ENCODE peak calls at places on chromosomes 4 and X, in seven cellular contexts. A is cardiac fibroblast; P is AG09309; Y is AG04449; I is fibroblast of mammary gland; N is activated CD8-positive, alpha-beta T cell treated with anti-CD3 and anti-CD28 coated beads for 36 hours; J is epithelial cell of esophagus. L is an unnamed sample.

GRCh38 chr4:159009521-159009920 is 93.4 kb upstream of the RAPGEF2 start:
- DNase-seq in A (no peak), P (no peak), Y (no peak), I (peak; percentile 15), N (no peak), J (no peak), L (no peak)

GRCh38 chrX:54808109-54808604 is 612 bp downstream of the MAGED2 start:
- DNase-seq in A (no peak), P (no peak), Y (no peak), I (peak; percentile 19), N (peak; percentile 55), J (peak; percentile 8), L (peak; percentile 24)

GRCh38 chrX:102604327-102604726 is 5.0 kb downstream of the ARMCX5 start:
- DNase-seq in A (no peak), P (no peak), Y (no peak), I (no peak), N (no peak), J (no peak), L (no peak)

GRCh38 chrX:100600340-100600739 is 15.6 kb downstream of the TNMD start:
- DNase-seq in A (no peak), P (no peak), Y (no peak), I (no peak), N (no peak), J (no peak), L (no peak)

GRCh38 chr4:41141910-41142309 is 72.4 kb downstream of the APBB2 start:
- DNase-seq in A (peak; percentile 73), P (peak; percentile 84), Y (no peak), I (peak; percentile 98), N (no peak), J (peak; percentile 45), L (no peak)

GRCh38 chrX:154029439-154029838 is 9.7 kb upstream of the IRAK1 start:
- DNase-seq in A (no peak), P (no peak), Y (no peak), I (no peak), N (peak; percentile 20), J (no peak), L (no peak)

GRCh38 chr4:159416073-159416472 is 313.2 kb downstream of the RAPGEF2 start:
- DNase-seq in A (no peak), P (no peak), Y (no peak), I (no peak), N (no peak), J (peak; percentile 36), L (no peak)

GRCh38 chr4:52711834-52712171 is 39.4 kb downstream of the ERVMER34-1 start:
- DNase-seq in A (no peak), P (no peak), Y (no peak), I (no peak), N (no peak), J (no peak), L (no peak)

GRCh38 chr4:154399259-154399974 is 92.2 kb downstream of the DCHS2 start:
- DNase-seq in A (peak; percentile 27), P (peak; percentile 35), Y (no peak), I (peak; percentile 67), N (no peak), J (peak; percentile 45), L (no peak)

GRCh38 chrX:1443496-1444075 is 9.1 kb downstream of the ASMTL start:
- DNase-seq in A (no peak), P (no peak), Y (no peak), I (no peak), N (no peak), J (no peak), L (no peak)

GRCh38 chrX:103656623-103657022 is 27.8 kb downstream of the TCEAL1 start:
- DNase-seq in A (no peak), P (peak; percentile 56), Y (peak; percentile 17), I (peak; percentile 72), N (no peak), J (peak; percentile 86), L (no peak)

GRCh38 chr4:52840531-52841350 is 21.4 kb upstream of the RASL11B start:
- DNase-seq in A (no peak), P (no peak), Y (no peak), I (no peak), N (no peak), J (no peak), L (no peak)

GRCh38 chr4:14289708-14290107 is 662.2 kb upstream of the BOD1L1 start:
- DNase-seq in A (no peak), P (no peak), Y (no peak), I (peak; percentile 1), N (no peak), J (peak; percentile 77), L (no peak)

GRCh38 chr4:144562019-144562740 is 83.8 kb upstream of the HHIP start:
- DNase-seq in A (peak; percentile 18), P (no peak), Y (no peak), I (peak; percentile 23), N (no peak), J (no peak), L (no peak)

GRCh38 chr4:7075962-7076693 is 8.3 kb upstream of the GRPEL1 start:
- DNase-seq in A (no peak), P (no peak), Y (no peak), I (no peak), N (peak; percentile 42), J (no peak), L (no peak)

GRCh38 chr4:2354127-2354526 is 64.3 kb downstream of the ZFYVE28 start:
- DNase-seq in A (peak; percentile 30), P (no peak), Y (no peak), I (peak; percentile 7), N (peak; percentile 41), J (no peak), L (peak; percentile 57)

GRCh38 chr4:123481034-123481433 is 84.4 kb downstream of the SPRY1 start:
- DNase-seq in A (no peak), P (peak; percentile 37), Y (peak; percentile 53), I (peak; percentile 48), N (peak; percentile 48), J (peak; percentile 98), L (no peak)

GRCh38 chr4:98528882-98529281 is 129.5 kb downstream of the TSPAN5 start:
- DNase-seq in A (no peak), P (no peak), Y (no peak), I (no peak), N (peak; percentile 33), J (no peak), L (no peak)

GRCh38 chrX:125378205-125378604 is 58.5 kb downstream of the TEX13C start:
- DNase-seq in A (no peak), P (no peak), Y (no peak), I (no peak), N (no peak), J (peak; percentile 3), L (no peak)

GRCh38 chr4:123599920-123600394 is 203.4 kb downstream of the SPRY1 start:
- DNase-seq in A (peak; percentile 73), P (no peak), Y (no peak), I (peak; percentile 42), N (peak; percentile 82), J (peak; percentile 23), L (no peak)

GRCh38 chr4:156948133-156948532 is 23.5 kb downstream of the PDGFC start:
- DNase-seq in A (peak; percentile 55), P (no peak), Y (no peak), I (peak; percentile 34), N (no peak), J (no peak), L (no peak)

GRCh38 chr4:158112612-158113011 is 60.2 kb downstream of the GASK1B start:
- DNase-seq in A (peak; percentile 65), P (no peak), Y (no peak), I (no peak), N (no peak), J (no peak), L (no peak)

GRCh38 chr4:147550626-147551250 is 66.5 kb upstream of the TMEM184C start:
- DNase-seq in A (peak; percentile 57), P (no peak), Y (no peak), I (peak; percentile 93), N (peak; percentile 16), J (peak; percentile 60), L (no peak)

GRCh38 chr4:689498-690122 is 659 bp upstream of the SLC49A3 start:
- DNase-seq in A (no peak), P (no peak), Y (no peak), I (no peak), N (no peak), J (no peak), L (no peak)
- TF ChIP-seq CTCF in A (no peak), P (no peak), Y (no peak), I (no peak), N (no peak), J (no peak), L (no peak)

DNA sequence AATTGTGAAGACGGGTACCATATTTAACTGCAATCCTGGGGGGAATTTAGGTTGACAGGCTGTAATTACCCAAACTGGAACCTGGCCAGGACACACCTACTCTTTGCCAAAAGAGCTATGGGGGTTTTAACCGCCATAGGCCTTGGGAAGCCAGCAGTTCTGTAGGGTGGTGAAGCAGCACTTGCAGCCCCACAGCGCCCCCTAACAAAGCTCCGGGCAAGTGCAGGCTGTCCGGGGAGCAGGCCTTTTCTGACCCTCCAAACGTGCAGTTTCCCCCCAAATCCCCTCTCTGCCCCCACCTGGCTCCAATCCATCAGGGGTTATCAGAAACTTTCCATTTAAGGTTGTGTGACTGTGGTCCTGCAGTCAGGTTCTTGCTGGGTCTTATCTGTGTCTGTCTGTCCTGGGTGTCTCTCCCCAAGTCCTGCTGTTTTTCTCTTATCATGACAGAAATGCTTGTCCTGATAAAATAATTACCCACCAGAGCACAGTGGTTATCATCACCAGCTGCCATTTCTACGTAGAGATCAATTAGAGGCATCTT is 350.9 kb downstream of the MID1IP1 start:
- DNase-seq in A (peak; percentile 4), P (no peak), Y (no peak), I (peak; percentile 16), N (peak; percentile 62), J (peak; percentile 20), L (no peak)
- TF ChIP-seq CTCF in A (peak; percentile 55), P (peak; percentile 58), Y (peak; percentile 48), I (peak; percentile 55), N (peak; percentile 31), J (peak; percentile 59), L (peak; percentile 37)

DNA sequence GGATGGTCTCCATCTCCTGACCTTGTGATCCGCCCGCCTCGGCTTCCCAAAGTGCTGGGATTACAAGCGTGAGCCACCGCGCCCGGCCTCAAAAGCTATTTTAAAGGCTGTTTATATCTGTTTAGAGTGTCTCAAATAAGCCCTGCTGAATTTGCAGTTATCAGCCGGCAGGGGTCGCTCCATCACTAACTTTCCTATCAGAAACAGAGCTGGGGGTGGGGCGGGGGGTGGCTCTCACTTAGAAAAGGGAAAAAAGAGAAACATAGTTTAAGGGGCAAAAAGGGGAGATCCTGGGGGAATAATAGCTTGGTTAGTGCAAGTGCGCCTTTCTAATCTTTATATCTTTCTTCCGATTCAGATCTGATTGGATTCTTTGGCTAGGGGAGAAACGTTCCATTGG is 450.7 kb downstream of the UBE2NL start:
- DNase-seq in A (no peak), P (no peak), Y (no peak), I (no peak), N (no peak), J (no peak), L (no peak)
- TF ChIP-seq CTCF in A (no peak), P (no peak), Y (no peak), I (no peak), N (no peak), J (no peak), L (no peak)

GRCh38 chrX:138777230-138777629 is 65.7 kb upstream of the FGF13 start:
- DNase-seq in A (no peak), P (no peak), Y (no peak), I (no peak), N (no peak), J (no peak), L (no peak)

GRCh38 chrX:138771042-138771441 is 59.5 kb upstream of the FGF13 start:
- DNase-seq in A (no peak), P (no peak), Y (no peak), I (peak; percentile 29), N (no peak), J (peak; percentile 15), L (no peak)

GRCh38 chrX:138769918-138770317 is 58.4 kb upstream of the FGF13 start:
- DNase-seq in A (no peak), P (no peak), Y (no peak), I (no peak), N (no peak), J (no peak), L (no peak)

GRCh38 chrX:138775501-138775900 is 64.0 kb upstream of the FGF13 start:
- DNase-seq in A (peak; percentile 25), P (no peak), Y (no peak), I (peak; percentile 55), N (no peak), J (peak; percentile 38), L (no peak)
- TF ChIP-seq CTCF in A (peak; percentile 19), P (peak; percentile 35), Y (no peak), I (peak; percentile 46), N (no peak), J (peak; percentile 37), L (peak; percentile 30)

L was measured in D721Med.